ENCODE peak calls at places on chromosomes 3 and 15, in eight cellular contexts. D, M, J, R, I, P, H and C are unnamed samples.

GRCh38 chr15:77507911-77508310 is 87.2 kb downstream of the HMG20A start:
- DNase-seq in D (no peak), J (no peak), H (peak), P (no peak), R (no peak), M (no peak), I (no peak), C (no peak)

GRCh38 chr3:13206799-13207577 is 133.8 kb upstream of the IQSEC1 start:
- DNase-seq in I (peak), H (no peak), J (no peak), P (no peak), D (no peak), M (no peak), R (peak), C (peak)

GRCh38 chr3:132231633-132232032 is 85.6 kb upstream of the ACP3 start:
- DNase-seq in P (no peak), D (no peak), H (no peak), M (no peak), R (no peak), I (no peak), J (no peak), C (no peak)

GRCh38 chr3:136994772-136995516 is 37.2 kb downstream of the IL20RB start:
- DNase-seq in P (peak), R (peak), M (no peak), J (no peak), H (peak), I (peak), D (no peak), C (peak)

GRCh38 chr15:62989366-62990055 is 53.0 kb upstream of the TPM1 start:
- DNase-seq in I (no peak), R (no peak), P (no peak), D (no peak), J (no peak), H (no peak), M (no peak), C (no peak)

GRCh38 chr3:183927059-183927458 is 42.4 kb upstream of the PARL start:
- DNase-seq in I (no peak), M (no peak), H (no peak), J (no peak), R (no peak), D (no peak), P (no peak), C (no peak)

GRCh38 chr15:87200149-87200548 is 1056.4 kb downstream of the NTRK3 start:
- DNase-seq in D (no peak), H (no peak), I (no peak), P (no peak), J (no peak), R (no peak), M (no peak), C (no peak)

GRCh38 chr3:75294124-75294523 is 370.0 kb upstream of the FRG2C start:
- DNase-seq in M (no peak), P (peak), D (no peak), J (no peak), I (no peak), R (peak), H (peak), C (peak)

GRCh38 chr3:129370248-129370964 is 58.0 kb downstream of the EFCAB12 start:
- DNase-seq in R (no peak), P (no peak), H (no peak), M (no peak), I (no peak), J (no peak), D (no peak), C (no peak)

GRCh38 chr3:38620236-38620635 is 29.3 kb downstream of the SCN5A start:
- DNase-seq in J (no peak), M (no peak), D (no peak), I (no peak), R (no peak), P (no peak), H (no peak), C (no peak)

GRCh38 chr3:57224856-57225255 is 2.7 kb upstream of the APPL1 start:
- DNase-seq in H (no peak), R (no peak), M (no peak), I (no peak), J (no peak), P (no peak), D (no peak), C (no peak)

GRCh38 chr3:111591555-111591954 is 3.6 kb downstream of the ZBED2 start:
- DNase-seq in P (no peak), I (no peak), H (no peak), J (no peak), M (no peak), D (no peak), R (no peak), C (no peak)

GRCh38 chr3:169668081-169668956 is 4.8 kb upstream of the MECOM start:
- DNase-seq in J (no peak), P (no peak), I (peak), R (peak), H (peak), D (no peak), M (no peak), C (peak)

GRCh38 chr15:57306944-57307411 is 69.3 kb upstream of the CGNL1 start:
- DNase-seq in M (no peak), H (no peak), J (no peak), P (no peak), R (no peak), I (no peak), D (no peak), C (no peak)

GRCh38 chr3:104988491-104988890 is 378.2 kb upstream of the ALCAM start:
- DNase-seq in H (no peak), M (no peak), J (no peak), P (no peak), I (no peak), D (no peak), R (no peak), C (no peak)

GRCh38 chr3:20648921-20649381 is 462.9 kb upstream of the SGO1 start:
- DNase-seq in P (no peak), I (no peak), D (no peak), M (no peak), R (no peak), J (no peak), H (no peak), C (no peak)

GRCh38 chr3:174533286-174533685 is 325.8 kb upstream of the NAALADL2 start:
- DNase-seq in P (no peak), M (no peak), J (no peak), I (no peak), H (no peak), R (no peak), D (no peak), C (no peak)

GRCh38 chr15:63146684-63147083 is 10.6 kb downstream of the RPS27L start:
- DNase-seq in P (no peak), D (no peak), H (no peak), M (no peak), J (no peak), R (no peak), I (no peak), C (no peak)

GRCh38 chr15:93968773-93969172 is 262.6 kb upstream of the MCTP2 start:
- DNase-seq in J (no peak), D (no peak), H (no peak), P (no peak), R (no peak), I (no peak), M (no peak), C (no peak)

GRCh38 chr3:187085933-187086332 is 53.4 kb downstream of the RPL39L start:
- DNase-seq in P (no peak), R (no peak), J (no peak), M (no peak), D (no peak), I (no peak), H (no peak), C (no peak)

GRCh38 chr3:187084580-187084979 is 54.7 kb downstream of the RPL39L start:
- DNase-seq in D (no peak), P (no peak), M (no peak), I (no peak), J (no peak), R (no peak), H (no peak), C (no peak)

GRCh38 chr3:187085021-187085666 is 54.2 kb downstream of the RPL39L start:
- DNase-seq in M (no peak), D (no peak), R (no peak), P (no peak), J (no peak), H (no peak), I (no peak), C (no peak)

GRCh38 chr3:187080799-187081450 is 58.4 kb downstream of the RPL39L start:
- DNase-seq in H (no peak), M (no peak), P (no peak), D (no peak), J (no peak), R (no peak), I (no peak), C (no peak)

DNA sequence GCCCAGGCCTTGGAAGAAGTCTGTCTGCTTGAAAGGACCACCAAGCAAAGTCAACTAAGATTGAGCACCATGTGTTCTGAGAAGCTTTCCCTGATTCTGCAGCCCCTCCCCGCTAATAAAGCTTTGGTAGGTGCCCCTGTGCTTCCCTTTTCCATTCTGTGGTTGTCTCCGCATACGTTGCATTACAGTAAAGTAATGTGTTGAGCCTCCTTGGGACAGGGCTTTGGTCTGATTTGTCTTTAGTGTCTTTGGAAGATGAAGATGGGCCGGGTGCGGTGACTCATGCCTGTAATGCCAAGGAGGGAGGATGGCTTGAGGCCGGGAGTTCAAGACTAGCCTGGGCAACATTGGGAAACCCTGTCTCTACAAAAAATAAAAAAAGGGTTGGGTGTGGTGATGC is 56.3 kb downstream of the RPL39L start:
- DNase-seq in J (no peak), M (no peak), R (no peak), D (no peak), I (no peak), H (no peak), P (no peak), C (no peak)
- H3K27ac ChIP-seq in J (no peak), M (no peak), R (no peak), D (no peak), I (no peak), H (no peak), P (no peak), C (no peak)

GRCh38 chr15:72934921-72935320 is 117.3 kb upstream of the NEO1 start:
- DNase-seq in D (no peak), H (no peak), M (no peak), J (no peak), R (no peak), I (no peak), P (no peak), C (no peak)
- H3K27ac ChIP-seq in D (peak), H (no peak), M (no peak), J (no peak), R (no peak), I (no peak), P (no peak), C (no peak)

GRCh38 chr3:80733522-80734176 is 965.9 kb upstream of the ROBO1 start:
- DNase-seq in H (peak), I (no peak), P (no peak), D (no peak), R (no peak), J (no peak), M (no peak), C (no peak)
- H3K27ac ChIP-seq in H (no peak), I (peak), P (no peak), D (no peak), R (no peak), J (no peak), M (peak), C (no peak)

GRCh38 chr3:8985876-8986275 is 22.6 kb upstream of the RAD18 start:
- DNase-seq in H (no peak), R (no peak), P (no peak), D (no peak), I (no peak), M (no peak), J (no peak), C (no peak)

GRCh38 chr3:8990266-8991215 is 27.3 kb upstream of the RAD18 start:
- DNase-seq in I (no peak), P (no peak), J (no peak), D (peak), H (no peak), M (no peak), R (no peak), C (no peak)

GRCh38 chr3:8986741-8987672 is 23.7 kb upstream of the RAD18 start:
- DNase-seq in D (no peak), P (no peak), R (no peak), I (no peak), H (no peak), M (no peak), J (no peak), C (no peak)

GRCh38 chr3:8987673-8988655 is 24.7 kb upstream of the RAD18 start:
- DNase-seq in D (no peak), I (peak), P (peak), R (peak), H (peak), M (peak), J (peak), C (no peak)

DNA sequence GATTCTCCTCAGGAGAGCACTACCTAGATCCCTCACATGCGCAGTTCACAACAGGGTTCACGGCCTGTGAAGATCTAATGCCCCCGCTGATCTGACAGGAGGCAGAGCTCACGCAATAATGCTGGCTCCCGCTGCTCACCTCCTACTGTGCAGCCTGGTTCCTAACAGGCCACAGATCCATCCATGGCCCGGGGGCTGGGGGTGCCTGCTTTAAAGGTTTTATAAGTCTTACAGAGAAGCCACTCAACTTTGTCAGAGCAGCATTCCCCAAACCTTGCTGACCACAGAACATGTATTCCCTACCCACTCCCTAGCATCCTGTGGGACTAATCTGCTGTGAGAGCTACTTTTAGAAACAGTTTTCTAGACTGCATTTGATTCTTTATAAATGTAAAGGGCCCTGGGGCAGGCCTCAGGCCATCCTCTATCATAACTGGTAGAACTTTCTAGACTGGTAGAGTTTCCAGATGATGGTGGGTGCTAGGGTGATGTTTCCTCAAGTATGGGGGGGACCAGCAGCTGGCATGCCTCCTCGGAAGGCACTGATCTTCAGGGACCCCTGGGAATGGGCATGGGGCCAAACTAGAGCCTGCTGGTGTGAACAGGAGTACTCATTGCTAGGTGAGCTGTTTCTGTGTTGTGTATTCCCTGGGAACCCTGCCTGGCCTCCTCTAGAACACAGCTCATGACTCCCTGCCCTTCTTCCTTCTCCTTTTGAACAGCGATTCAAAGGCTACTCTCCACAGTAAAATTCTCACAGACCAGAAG is 25.7 kb upstream of the RAD18 start:
- DNase-seq in R (no peak), D (no peak), H (no peak), J (no peak), P (no peak), I (no peak), M (no peak), C (no peak)
- H3K27ac ChIP-seq in R (no peak), D (no peak), H (no peak), J (no peak), P (no peak), I (no peak), M (no peak), C (no peak)